ENCODE peak calls at places on chromosomes 1 and 21, in ten cellular contexts. N is astrocyte; S is naive thymus-derived CD4-positive, alpha-beta T cell; X is NCI-H1092; R is stimulated activated CD8-positive, alpha-beta memory T cell treated with anti-CD3 and anti-CD28 coated beads, Interleukin-7, amount 100 ng/mL, for 48 hours; C is activated CD8-positive, alpha-beta memory T cell treated with anti-CD3 and anti-CD28 coated beads for 1 hour; J is AG20443; T is dermis blood vessel endothelial cell; K is Karpas-422; E is T1000. A is an unnamed sample.

GRCh38 chr1:54519709-54520108 is 28.3 kb upstream of the ACOT11 start:
- DNase-seq in N (no peak), S (no peak), X (no peak), R (no peak), C (no peak), J (peak), T (no peak), K (no peak), E (no peak), A (no peak)

GRCh38 chr1:52153898-52154297 is 12.0 kb downstream of the ZFYVE9 start:
- DNase-seq in N (peak), S (no peak), X (no peak), R (no peak), C (no peak), J (no peak), T (no peak), K (no peak), E (no peak), A (no peak)

GRCh38 chr21:45592208-45592619 is 50.0 kb upstream of the SLC19A1 start:
- DNase-seq in N (no peak), S (peak), X (no peak), R (no peak), C (peak), J (no peak), T (no peak), K (peak), E (no peak), A (no peak)

GRCh38 chr1:242432491-242433095 is 91.9 kb downstream of the PLD5 start:
- DNase-seq in N (no peak), S (no peak), X (no peak), R (no peak), C (no peak), J (no peak), T (no peak), K (no peak), E (no peak), A (no peak)

GRCh38 chr1:35454616-35455015 is 102.6 kb downstream of the KIAA0319L start:
- DNase-seq in N (peak), S (no peak), X (no peak), R (no peak), C (no peak), J (peak), T (peak), K (no peak), E (no peak), A (no peak)

GRCh38 chr21:27424601-27425000 is 457.7 kb upstream of the ADAMTS5 start:
- DNase-seq in N (peak), S (no peak), X (no peak), R (no peak), C (no peak), J (peak), T (no peak), K (no peak), E (no peak), A (peak)

GRCh38 chr1:101474039-101474665 is 237.3 kb downstream of the S1PR1 start:
- DNase-seq in N (no peak), S (no peak), X (no peak), R (no peak), C (no peak), J (no peak), T (peak), K (peak), E (no peak), A (no peak)

GRCh38 chr1:23661887-23662286 is 29.7 kb upstream of the RPL11 start:
- DNase-seq in N (no peak), S (no peak), X (no peak), R (no peak), C (no peak), J (no peak), T (no peak), K (no peak), E (no peak), A (no peak)

GRCh38 chr1:241934181-241934815 is 23.3 kb upstream of the BECN2 start:
- DNase-seq in N (peak), S (no peak), X (peak), R (no peak), C (no peak), J (peak), T (peak), K (no peak), E (no peak), A (no peak)

GRCh38 chr1:8702121-8702520 is 115.3 kb downstream of the RERE start:
- DNase-seq in N (no peak), S (no peak), X (no peak), R (no peak), C (no peak), J (no peak), T (peak), K (no peak), E (no peak), A (peak)

GRCh38 chr1:47932744-47933143 is 64.4 kb downstream of the TRABD2B start:
- DNase-seq in N (no peak), S (no peak), X (no peak), R (no peak), C (no peak), J (no peak), T (no peak), K (no peak), E (no peak), A (no peak)

GRCh38 chr1:198845851-198846250 is 207.0 kb downstream of the PTPRC start:
- DNase-seq in N (peak), S (no peak), X (no peak), R (no peak), C (no peak), J (no peak), T (no peak), K (no peak), E (no peak), A (peak)

GRCh38 chr1:48332115-48332514 is 109.6 kb downstream of the SLC5A9 start:
- DNase-seq in N (no peak), S (no peak), X (no peak), R (no peak), C (no peak), J (no peak), T (no peak), K (no peak), E (no peak), A (no peak)

GRCh38 chr21:44735821-44736220 is 24.4 kb upstream of the TSPEAR start:
- DNase-seq in N (no peak), S (no peak), X (no peak), R (no peak), C (no peak), J (no peak), T (no peak), K (no peak), E (no peak), A (no peak)

GRCh38 chr1:237568955-237569354 is 321.8 kb downstream of the ZP4 start:
- DNase-seq in N (no peak), S (no peak), X (no peak), R (no peak), C (no peak), J (no peak), T (no peak), K (no peak), E (no peak), A (no peak)

GRCh38 chr1:42162181-42162580 is 2.4 kb downstream of the GUCA2A start:
- DNase-seq in N (no peak), S (peak), X (no peak), R (no peak), C (no peak), J (no peak), T (no peak), K (no peak), E (no peak), A (peak)

GRCh38 chr1:168879906-168880734 is 151.1 kb upstream of the DPT start:
- DNase-seq in N (no peak), S (no peak), X (no peak), R (no peak), C (no peak), J (peak), T (peak), K (no peak), E (no peak), A (peak)

GRCh38 chr1:168864266-168864665 is 135.3 kb upstream of the DPT start:
- DNase-seq in N (no peak), S (no peak), X (no peak), R (no peak), C (no peak), J (no peak), T (no peak), K (no peak), E (no peak), A (no peak)

GRCh38 chr1:147651466-147651865 is 18.9 kb downstream of the ACP6 start:
- DNase-seq in N (peak), S (no peak), X (no peak), R (no peak), C (no peak), J (no peak), T (no peak), K (no peak), E (no peak), A (no peak)

GRCh38 chr1:2980073-2980791 is 41.0 kb upstream of the ACTRT2 start:
- DNase-seq in N (no peak), S (no peak), X (no peak), R (no peak), C (no peak), J (no peak), T (no peak), K (no peak), E (no peak), A (no peak)

GRCh38 chr1:186500804-186501203 is 39.9 kb upstream of the PDC start:
- DNase-seq in N (no peak), S (no peak), X (no peak), R (no peak), C (no peak), J (no peak), T (no peak), K (no peak), E (no peak), A (no peak)

GRCh38 chr1:170545476-170545875 is 13.5 kb downstream of the GORAB start:
- DNase-seq in N (peak), S (no peak), X (no peak), R (no peak), C (no peak), J (peak), T (no peak), K (no peak), E (no peak), A (peak)